ENCODE peak calls at places on chromosomes 2 and 18, in seven cellular contexts. Y, C, Z, B, V, L and U are unnamed samples.

GRCh38 chr18:58319719-58320118 is 275.7 kb downstream of the NEDD4L start:
- ATAC-seq in L (no peak), C (no peak), Y (no peak), B (no peak), Z (no peak), V (no peak), U (no peak)

GRCh38 chr2:46569061-46569560 is 89.7 kb downstream of the TMEM247 start:
- ATAC-seq in L (no peak), Y (no peak), B (no peak), V (peak), Z (no peak), C (no peak), U (peak)

GRCh38 chr2:239346676-239347075 is 54.1 kb downstream of the HDAC4 start:
- ATAC-seq in Y (peak), B (no peak), L (no peak), C (no peak), Z (no peak), V (no peak), U (no peak)

GRCh38 chr2:240426797-240427721 is 8.4 kb upstream of the GPC1 start:
- ATAC-seq in L (peak), B (no peak), V (no peak), Y (no peak), Z (no peak), C (no peak), U (no peak)

GRCh38 chr2:191618789-191619185 is 59.1 kb upstream of the NABP1 start:
- ATAC-seq in C (no peak), L (no peak), Y (no peak), B (no peak), Z (no peak), V (no peak), U (no peak)

GRCh38 chr2:238024986-238025385 is 35.8 kb upstream of the SCLY start:
- ATAC-seq in B (no peak), Y (no peak), C (no peak), V (no peak), L (no peak), Z (no peak), U (no peak)

GRCh38 chr18:52278191-52278590 is 61.8 kb upstream of the DCC start:
- ATAC-seq in B (no peak), L (no peak), V (no peak), Z (no peak), Y (no peak), C (no peak), U (no peak)

GRCh38 chr18:35524236-35524635 is 26.5 kb upstream of the INO80C start:
- ATAC-seq in Y (peak), L (no peak), Z (no peak), V (no peak), C (no peak), B (no peak), U (peak)

GRCh38 chr2:152585830-152586484 is 131.3 kb downstream of the PRPF40A start:
- ATAC-seq in L (no peak), B (no peak), Y (no peak), V (no peak), C (peak), Z (no peak), U (peak)

GRCh38 chr2:161357097-161357496 is 48.9 kb downstream of the PSMD14 start:
- ATAC-seq in Z (no peak), L (no peak), B (no peak), V (no peak), C (no peak), Y (no peak), U (no peak)

GRCh38 chr2:73964223-73964622 is 20.5 kb upstream of the TET3 start:
- ATAC-seq in B (no peak), Y (no peak), L (no peak), V (peak), Z (no peak), C (no peak), U (no peak)

GRCh38 chr2:45862843-45863242 is 211.4 kb downstream of the PRKCE start:
- ATAC-seq in L (no peak), C (no peak), Z (no peak), Y (no peak), V (no peak), B (no peak), U (no peak)

GRCh38 chr2:88626171-88627054 is 851 bp downstream of the EIF2AK3 start:
- ATAC-seq in Z (peak), Y (no peak), C (no peak), L (peak), V (peak), B (peak), U (no peak)

DNA sequence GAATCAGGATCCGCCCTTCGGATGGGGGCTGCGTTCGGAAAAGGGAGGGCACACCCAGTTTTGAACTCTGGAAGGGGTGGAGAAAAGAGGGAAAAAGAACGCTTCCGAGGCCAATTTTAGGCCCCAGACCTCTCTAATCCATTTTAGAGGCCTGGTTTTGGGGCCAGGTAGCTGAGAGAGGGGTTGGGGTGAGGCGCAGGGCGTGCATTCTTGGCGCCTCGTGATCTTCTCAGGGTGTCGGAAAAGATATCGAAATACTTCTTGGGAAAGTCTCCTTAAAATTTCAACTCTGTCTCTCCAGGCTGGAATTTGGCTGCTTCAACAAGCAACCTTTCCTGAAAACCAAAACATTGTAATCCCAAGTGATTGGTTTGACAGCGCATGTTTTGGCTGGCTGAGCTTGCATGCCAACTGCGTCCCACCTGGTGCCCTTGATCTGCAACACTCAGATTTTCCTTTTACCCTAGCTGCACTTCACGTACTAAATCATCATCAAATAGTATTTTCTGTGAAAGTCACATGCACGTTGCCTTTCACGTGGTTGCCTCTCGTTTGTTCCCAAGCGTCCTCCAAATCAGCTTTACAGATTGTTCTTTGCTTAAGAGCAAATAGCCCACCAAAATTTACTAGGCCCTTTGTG is 884 bp upstream of the XPO1 start:
- ATAC-seq in Z (no peak), C (no peak), B (no peak), V (peak), Y (no peak), L (no peak), U (peak)
- H3K4me3 ChIP-seq in Z (peak), C (peak), B (peak), V (peak), Y (peak), L (peak), U (peak)

GRCh38 chr18:13612111-13612997 is 114.0 kb downstream of the FAM210A start:
- ATAC-seq in Y (no peak), B (no peak), V (peak), Z (peak), C (no peak), L (no peak), U (peak)
- TF ChIP-seq POLR2AphosphoS5 in Y (no peak), B (no peak), V (peak), Z (no peak), C (no peak), L (no peak), U (no peak)

GRCh38 chr2:3168230-3168891 is 209.3 kb downstream of the EIPR1 start:
- ATAC-seq in V (peak), Z (no peak), L (peak), Y (no peak), C (no peak), B (no peak), U (no peak)
- H3K4me3 ChIP-seq in V (no peak), Z (no peak), L (no peak), Y (no peak), C (no peak), B (no peak), U (no peak)

DNA sequence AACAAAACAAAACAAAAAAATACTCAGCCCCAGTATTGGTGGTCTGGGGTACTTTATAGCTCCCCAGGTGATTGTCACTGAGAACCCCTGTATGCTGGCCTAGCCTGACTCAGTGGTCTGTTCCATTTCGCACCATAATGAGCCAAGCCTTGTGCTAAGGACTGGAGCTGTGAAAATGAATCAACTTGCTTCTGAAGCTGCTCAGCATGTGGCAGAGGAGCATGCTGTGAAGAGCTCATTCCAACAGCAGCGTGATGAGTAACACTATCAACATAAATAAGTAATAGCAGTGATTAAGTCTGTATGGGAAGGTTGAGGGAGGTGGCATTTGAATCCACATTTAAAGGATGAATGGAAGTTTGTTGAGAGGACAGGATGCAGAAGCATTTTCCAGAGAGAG is 67.2 kb upstream of the ATL2 start:
- ATAC-seq in Y (no peak), B (no peak), C (peak), L (peak), Z (peak), V (no peak), U (no peak)
- TF ChIP-seq POLR2AphosphoS5 in Y (no peak), B (no peak), C (no peak), L (no peak), Z (no peak), V (no peak), U (no peak)